ENCODE peak calls at places on chromosomes 1 and 21, in seven cellular contexts. C, H, T, N, X, K and M are unnamed samples.

GRCh38 chr1:65991694-65992093 is 199.0 kb downstream of the PDE4B start:
- DNase-seq in C (no peak), H (no peak), T (no peak), N (no peak), X (no peak), K (no peak), M (no peak)

GRCh38 chr21:41678016-41678935 is 88.6 kb downstream of the RIPK4 start:
- DNase-seq in C (no peak), H (no peak), T (no peak), N (peak; percentile 58), X (no peak), K (no peak), M (no peak)

GRCh38 chr1:161792740-161793139 is 26.6 kb downstream of the ATF6 start:
- DNase-seq in C (peak; percentile 78), H (peak; percentile 47), T (no peak), N (peak; percentile 85), X (peak; percentile 72), K (peak; percentile 12), M (peak; percentile 43)

GRCh38 chr1:22702671-22703070 is 8.0 kb upstream of the EPHB2 start:
- DNase-seq in C (peak; percentile 66), H (no peak), T (no peak), N (no peak), X (no peak), K (no peak), M (no peak)

GRCh38 chr1:40039245-40039756 is 1.2 kb upstream of the CAP1 start:
- DNase-seq in C (no peak), H (peak; percentile 15), T (no peak), N (no peak), X (peak; percentile 30), K (peak; percentile 99), M (no peak)

GRCh38 chr21:33401617-33401967 is 1.6 kb upstream of the IFNGR2 start:
- DNase-seq in C (no peak), H (no peak), T (no peak), N (no peak), X (no peak), K (no peak), M (no peak)

GRCh38 chr1:84339503-84339902 is 38.0 kb downstream of the SAMD13 start:
- DNase-seq in C (peak; percentile 55), H (no peak), T (no peak), N (no peak), X (no peak), K (no peak), M (peak; percentile 8)

GRCh38 chr1:43844114-43844513 is 89.5 kb upstream of the ARTN start:
- DNase-seq in C (no peak), H (no peak), T (no peak), N (peak; percentile 11), X (no peak), K (no peak), M (no peak)

GRCh38 chr1:217188280-217189235 is 442.3 kb downstream of the GPATCH2 start:
- DNase-seq in C (peak; percentile 4), H (no peak), T (no peak), N (no peak), X (no peak), K (peak; percentile 6), M (no peak)

GRCh38 chr1:229645296-229646050 is 19.4 kb downstream of the URB2 start:
- DNase-seq in C (no peak), H (no peak), T (no peak), N (no peak), X (no peak), K (no peak), M (no peak)

GRCh38 chr1:223258751-223259177 is 105.2 kb downstream of the SUSD4 start:
- DNase-seq in C (peak; percentile 68), H (no peak), T (no peak), N (peak; percentile 1), X (no peak), K (no peak), M (peak; percentile 44)

GRCh38 chr1:54275349-54275748 is 75.4 kb downstream of the MRPL37 start:
- DNase-seq in C (peak; percentile 60), H (no peak), T (no peak), N (no peak), X (peak; percentile 33), K (no peak), M (peak; percentile 71)

GRCh38 chr1:61079276-61079897 is 3.0 kb upstream of the NFIA start:
- DNase-seq in C (no peak), H (no peak), T (no peak), N (no peak), X (no peak), K (no peak), M (no peak)

GRCh38 chr1:180863158-180863775 is 49.4 kb upstream of the KIAA1614 start:
- DNase-seq in C (peak; percentile 66), H (peak; percentile 33), T (no peak), N (peak; percentile 69), X (peak; percentile 40), K (peak; percentile 23), M (peak; percentile 45)

GRCh38 chr1:97507863-97508262 is 413.0 kb downstream of the DPYD start:
- DNase-seq in C (peak; percentile 34), H (no peak), T (no peak), N (no peak), X (no peak), K (no peak), M (no peak)

GRCh38 chr1:32877211-32878110 is 6.7 kb upstream of the FNDC5 start:
- DNase-seq in C (no peak), H (no peak), T (no peak), N (no peak), X (no peak), K (no peak), M (no peak)

GRCh38 chr1:45038240-45038639 is 26.2 kb downstream of the UROD start:
- DNase-seq in C (no peak), H (no peak), T (no peak), N (no peak), X (no peak), K (no peak), M (no peak)

GRCh38 chr1:59126361-59126760 is 170.5 kb upstream of the FGGY start:
- DNase-seq in C (no peak), H (no peak), T (no peak), N (no peak), X (no peak), K (no peak), M (no peak)